ENCODE peak calls at places on chromosome 15, in six cellular contexts. C is CD8-positive, alpha-beta memory T cell; L is upper lobe of right lung; H is osteoblast; F is effector memory CD4-positive, alpha-beta T cell; K is CD4-positive, alpha-beta memory T cell. I is an unnamed sample.

GRCh38 chr15:65818927-65819562 is 27.0 kb upstream of the DENND4A start:
- DNase-seq in C (peak; percentile 89), L (no peak), H (no peak), F (no peak), K (peak; percentile 69), I (no peak)

GRCh38 chr15:77622212-77622941 is 10.3 kb downstream of the LINGO1 start:
- DNase-seq in C (no peak), L (no peak), H (peak; percentile 81), F (no peak), K (no peak), I (no peak)

GRCh38 chr15:43285609-43286037 is 18.9 kb upstream of the TGM5 start:
- DNase-seq in C (peak; percentile 48), L (no peak), H (peak; percentile 86), F (peak; percentile 44), K (peak; percentile 57), I (peak; percentile 28)

GRCh38 chr15:57728436-57728835 is 21.9 kb downstream of the POLR2M start:
- DNase-seq in C (no peak), L (no peak), H (no peak), F (no peak), K (no peak), I (no peak)

GRCh38 chr15:88472225-88472624 is 4.7 kb downstream of the MRPS11 start:
- DNase-seq in C (no peak), L (no peak), H (no peak), F (no peak), K (no peak), I (no peak)

GRCh38 chr15:73153024-73153423 is 100.8 kb downstream of the NEO1 start:
- DNase-seq in C (no peak), L (no peak), H (no peak), F (no peak), K (no peak), I (no peak)

GRCh38 chr15:55823191-55823670 is 80.3 kb upstream of the PRTG start:
- DNase-seq in C (no peak), L (no peak), H (no peak), F (no peak), K (no peak), I (peak; percentile 96)

GRCh38 chr15:99961011-99961441 is 227.8 kb upstream of the LYSMD4 start:
- DNase-seq in C (no peak), L (no peak), H (peak; percentile 92), F (no peak), K (no peak), I (no peak)

GRCh38 chr15:44317423-44317822 is 28.9 kb downstream of the GOLM2 start:
- DNase-seq in C (no peak), L (no peak), H (no peak), F (no peak), K (no peak), I (no peak)

GRCh38 chr15:75554717-75555116 is 24.4 kb downstream of the PTPN9 start:
- DNase-seq in C (no peak), L (no peak), H (peak; percentile 92), F (no peak), K (no peak), I (peak; percentile 54)

GRCh38 chr15:48678851-48679250 is 33.3 kb upstream of the FBN1 start:
- DNase-seq in C (no peak), L (no peak), H (no peak), F (no peak), K (no peak), I (no peak)

GRCh38 chr15:23855260-23855659 is 168.2 kb upstream of the NDN start:
- DNase-seq in C (no peak), L (no peak), H (no peak), F (no peak), K (no peak), I (no peak)
- H3K27me3 ChIP-seq in C (no peaks in the 10 kb centered on the region), L (no peaks in the 10 kb centered on the region), H (no peaks in the 10 kb centered on the region), F (no peaks in the 10 kb centered on the region), K (no peaks in the 10 kb centered on the region), I (no peaks in the 10 kb centered on the region)

DNA sequence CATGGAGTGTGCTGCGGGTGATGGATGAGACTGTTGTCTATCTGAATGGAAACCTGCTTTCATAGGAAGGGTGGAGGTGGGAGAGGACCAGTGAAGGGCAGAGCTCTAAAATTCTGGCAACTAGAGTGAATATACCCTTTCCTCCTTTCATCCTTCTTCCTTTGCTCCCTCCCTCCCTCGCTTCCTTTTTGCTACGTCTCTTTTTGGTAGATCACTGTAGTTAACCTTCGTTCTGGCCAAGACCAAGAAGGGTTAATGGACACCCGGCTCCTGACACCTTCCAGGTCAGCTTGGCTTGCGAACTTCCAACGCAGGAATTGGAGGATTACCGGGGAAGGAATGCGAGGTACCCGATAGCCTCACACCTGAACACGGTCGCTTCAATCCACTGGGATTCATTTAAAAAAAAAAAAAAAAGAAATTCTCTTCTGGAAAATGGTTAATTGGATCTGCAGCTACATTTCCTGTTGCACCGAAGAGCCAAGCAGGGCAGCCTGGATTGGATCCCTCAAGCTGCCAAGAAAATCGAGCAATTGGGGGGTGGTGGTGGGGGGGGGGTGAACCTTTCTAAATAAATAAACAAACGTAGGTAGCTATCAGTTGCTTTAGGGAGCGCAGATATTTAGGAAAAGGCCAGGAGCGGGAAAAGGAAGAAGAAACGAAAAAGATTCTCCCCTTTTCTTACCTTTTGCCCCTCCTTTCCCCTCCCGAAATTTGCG is 9.6 kb upstream of the NR2F2 start:
- DNase-seq in C (no peak), L (no peak), H (no peak), F (no peak), K (no peak), I (peak; percentile 13)
- H3K27me3 ChIP-seq in C (peaks cover 33% of the 10 kb centered on the region), L (peaks cover 46% of the 10 kb centered on the region), H (peaks cover 22% of the 10 kb centered on the region), F (peaks cover 22% of the 10 kb centered on the region), K (peaks cover 25% of the 10 kb centered on the region), I (no peaks in the 10 kb centered on the region)

GRCh38 chr15:40510201-40510600 is 39.4 kb downstream of the CHST14 start:
- DNase-seq in C (no peak), L (no peak), H (no peak), F (no peak), K (no peak), I (no peak)
- H3K27me3 ChIP-seq in C (peaks cover 24% of the 10 kb centered on the region), L (no peaks in the 10 kb centered on the region), H (peaks cover 24% of the 10 kb centered on the region), F (peaks cover 27% of the 10 kb centered on the region), K (peaks cover 31% of the 10 kb centered on the region), I (peaks cover 31% of the 10 kb centered on the region)

DNA sequence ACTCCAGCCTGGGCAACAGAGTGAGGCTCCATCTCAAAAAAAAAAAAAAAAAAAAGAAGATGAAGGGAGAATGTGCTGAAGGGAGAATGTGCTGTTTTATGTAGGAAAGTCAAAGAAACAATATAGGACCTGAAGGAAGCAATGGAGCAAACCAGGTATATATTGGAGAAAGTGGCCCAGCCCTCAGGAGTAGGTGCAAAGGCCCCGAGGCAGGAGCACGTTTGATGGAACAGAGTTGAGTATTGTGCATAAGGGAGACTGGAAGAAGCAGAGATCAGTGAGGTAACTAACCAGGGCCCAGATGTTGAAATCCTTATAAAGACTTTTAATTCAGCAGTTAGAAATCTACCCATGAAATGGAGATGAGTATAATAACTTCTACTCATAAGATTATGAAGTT is 79.6 kb downstream of the MAP2K5 start:
- DNase-seq in C (no peak), L (no peak), H (no peak), F (no peak), K (no peak), I (no peak)
- H3K27me3 ChIP-seq in C (no peaks in the 10 kb centered on the region), L (no peaks in the 10 kb centered on the region), H (no peaks in the 10 kb centered on the region), F (no peaks in the 10 kb centered on the region), K (no peaks in the 10 kb centered on the region), I (no peaks in the 10 kb centered on the region)

GRCh38 chr15:40252141-40252437 is 13.2 kb downstream of the PAK6 start:
- DNase-seq in C (no peak), L (no peak), H (peak; percentile 38), F (no peak), K (no peak), I (no peak)
- H3K27me3 ChIP-seq in C (peaks cover 7% of the 10 kb centered on the region), L (peaks cover 19% of the 10 kb centered on the region), H (peaks cover 54% of the 10 kb centered on the region), F (peaks cover 16% of the 10 kb centered on the region), K (peaks cover 7% of the 10 kb centered on the region), I (peaks cover 31% of the 10 kb centered on the region)